ENCODE peak calls at places on chromosomes 2 and 18, in nine cellular contexts. W is colonic mucosa, S is myocyte, M is choroid plexus epithelial cell, I is memory B cell, C is neural progenitor cell, P is left ventricle myocardium superior, D is NCI-H2081, E is cardiac muscle cell. K is an unnamed sample.
A peak's percentile ranks its signal among the peaks of the same experiment; 100 is the strongest.

GRCh38 chr2:126664234-126664633 is 8.3 kb downstream of the GYPC start:
- DNase-seq in W (no peak), S (no peak), M (no peak), I (no peak), C (no peak), P (no peak), D (no peak), E (no peak), K (no peak)

GRCh38 chr2:120775261-120775660 is 39.6 kb downstream of the GLI2 start:
- DNase-seq in W (no peak), S (no peak), M (no peak), I (no peak), C (no peak), P (peak; percentile 10), D (no peak), E (no peak), K (no peak)

GRCh38 chr2:206442854-206443734 is at the start of gene ADAM23:
- DNase-seq in W (peak; percentile 25), S (peak; percentile 67), M (peak; percentile 37), I (peak; percentile 32), C (peak; percentile 92), P (peak; percentile 72), D (peak; percentile 71), E (peak; percentile 74), K (peak; percentile 31)

GRCh38 chr2:115946891-115947290 is 1504.5 kb downstream of the DPP10 start:
- DNase-seq in W (no peak), S (no peak), M (no peak), I (no peak), C (no peak), P (no peak), D (no peak), E (no peak), K (no peak)

GRCh38 chr2:118677546-118677945 is 169.9 kb downstream of the EN1 start:
- DNase-seq in W (no peak), S (no peak), M (no peak), I (no peak), C (no peak), P (no peak), D (no peak), E (no peak), K (no peak)

GRCh38 chr2:217790195-217790594 is 212.6 kb downstream of the TNS1 start:
- DNase-seq in W (no peak), S (no peak), M (no peak), I (no peak), C (no peak), P (no peak), D (no peak), E (no peak), K (no peak)

GRCh38 chr18:12011199-12011961 is 30.1 kb downstream of the IMPA2 start:
- DNase-seq in W (no peak), S (no peak), M (no peak), I (no peak), C (no peak), P (no peak), D (no peak), E (no peak), K (no peak)

GRCh38 chr2:61288070-61288841 is 126.3 kb downstream of the C2orf74 start:
- DNase-seq in W (peak; percentile 36), S (no peak), M (peak; percentile 19), I (no peak), C (no peak), P (no peak), D (no peak), E (no peak), K (peak; percentile 22)

GRCh38 chr2:10591207-10591606 is 98.6 kb downstream of the NOL10 start:
- DNase-seq in W (no peak), S (no peak), M (peak; percentile 58), I (no peak), C (peak; percentile 56), P (no peak), D (no peak), E (no peak), K (peak; percentile 48)

GRCh38 chr2:229205704-229206103 is 65.4 kb downstream of the PID1 start:
- DNase-seq in W (no peak), S (no peak), M (no peak), I (no peak), C (no peak), P (no peak), D (no peak), E (no peak), K (no peak)

GRCh38 chr2:239307221-239307569 is 93.6 kb downstream of the HDAC4 start:
- DNase-seq in W (no peak), S (no peak), M (no peak), I (no peak), C (no peak), P (no peak), D (no peak), E (no peak), K (no peak)

GRCh38 chr2:220785181-220785580 is 786.9 kb downstream of the EPHA4 start:
- DNase-seq in W (no peak), S (no peak), M (no peak), I (no peak), C (no peak), P (no peak), D (peak; percentile 48), E (no peak), K (no peak)

GRCh38 chr2:221943078-221943810 is 355.6 kb downstream of the PAX3 start:
- DNase-seq in W (no peak), S (peak; percentile 69), M (peak; percentile 7), I (no peak), C (no peak), P (no peak), D (no peak), E (no peak), K (peak; percentile 43)

GRCh38 chr18:74652392-74652988 is 54.8 kb downstream of the ZNF407 start:
- DNase-seq in W (no peak), S (peak; percentile 58), M (peak; percentile 81), I (no peak), C (peak; percentile 54), P (no peak), D (peak; percentile 61), E (peak; percentile 65), K (peak; percentile 49)

GRCh38 chr2:136305517-136306192 is 187.7 kb upstream of the CXCR4 start:
- DNase-seq in W (no peak), S (no peak), M (no peak), I (no peak), C (no peak), P (no peak), D (peak; percentile 9), E (no peak), K (no peak)

GRCh38 chr18:75970212-75970611 is 524.8 kb downstream of the ZNF516 start:
- DNase-seq in W (no peak), S (no peak), M (no peak), I (no peak), C (no peak), P (no peak), D (no peak), E (no peak), K (no peak)

GRCh38 chr2:186919272-186919671 is 70.3 kb upstream of the ZSWIM2 start:
- DNase-seq in W (no peak), S (peak; percentile 40), M (peak; percentile 89), I (no peak), C (no peak), P (no peak), D (no peak), E (no peak), K (peak; percentile 71)

GRCh38 chr2:1997409-1997808 is 253.1 kb upstream of the PXDN start:
- DNase-seq in W (no peak), S (no peak), M (peak; percentile 100), I (no peak), C (no peak), P (no peak), D (no peak), E (no peak), K (no peak)

GRCh38 chr18:46152808-46153617 is 48.8 kb downstream of the HAUS1 start:
- DNase-seq in W (no peak), S (peak; percentile 93), M (peak; percentile 8), I (no peak), C (peak; percentile 52), P (no peak), D (no peak), E (peak; percentile 48), K (peak; percentile 31)

GRCh38 chr2:53969285-53970094 is 1.3 kb downstream of the PSME4 start:
- DNase-seq in W (peak; percentile 29), S (peak; percentile 47), M (peak; percentile 74), I (no peak), C (no peak), P (no peak), D (peak; percentile 5), E (no peak), K (peak; percentile 69)

GRCh38 chr18:22983175-22983574 is 50.0 kb downstream of the RBBP8 start:
- DNase-seq in W (no peak), S (peak; percentile 56), M (peak; percentile 78), I (no peak), C (peak; percentile 2), P (no peak), D (no peak), E (peak; percentile 29), K (peak; percentile 69)

GRCh38 chr2:75416420-75417342 is 144.1 kb downstream of the EVA1A start:
- DNase-seq in W (no peak), S (no peak), M (no peak), I (no peak), C (no peak), P (no peak), D (no peak), E (no peak), K (no peak)

GRCh38 chr2:54858021-54858681 is 134.7 kb downstream of the EML6 start:
- DNase-seq in W (no peak), S (no peak), M (peak; percentile 91), I (no peak), C (no peak), P (no peak), D (no peak), E (no peak), K (peak; percentile 31)

GRCh38 chr2:178412047-178412446 is 38.9 kb downstream of the PRKRA start:
- DNase-seq in W (peak; percentile 36), S (no peak), M (no peak), I (no peak), C (no peak), P (no peak), D (no peak), E (no peak), K (no peak)

GRCh38 chr18:52869942-52870907 is 530.2 kb downstream of the DCC start:
- DNase-seq in W (no peak), S (no peak), M (no peak), I (no peak), C (peak; percentile 54), P (no peak), D (no peak), E (peak; percentile 46), K (no peak)

GRCh38 chr2:204984421-204984925 is 439.2 kb downstream of the PARD3B start:
- DNase-seq in W (no peak), S (peak; percentile 30), M (no peak), I (no peak), C (peak; percentile 11), P (no peak), D (no peak), E (no peak), K (peak; percentile 27)

GRCh38 chr2:74845217-74845751 is 11.4 kb downstream of the HK2 start:
- DNase-seq in W (peak; percentile 90), S (peak; percentile 96), M (peak; percentile 91), I (no peak), C (peak; percentile 18), P (peak; percentile 78), D (peak; percentile 18), E (no peak), K (peak; percentile 83)

GRCh38 chr18:23138470-23138869 is 3.2 kb downstream of the CABLES1 start:
- DNase-seq in W (no peak), S (no peak), M (no peak), I (no peak), C (no peak), P (peak; percentile 65), D (no peak), E (peak; percentile 95), K (no peak)

GRCh38 chr2:42463570-42463969 is 30.2 kb downstream of the KCNG3 start:
- DNase-seq in W (no peak), S (no peak), M (no peak), I (no peak), C (no peak), P (no peak), D (no peak), E (no peak), K (no peak)

GRCh38 chr2:58089081-58089480 is 42.5 kb downstream of the VRK2 start:
- DNase-seq in W (no peak), S (no peak), M (no peak), I (no peak), C (no peak), P (no peak), D (no peak), E (no peak), K (peak; percentile 6)

GRCh38 chr2:227653419-227653818 is 13.2 kb upstream of the SCYGR5 start:
- DNase-seq in W (no peak), S (peak; percentile 3), M (peak; percentile 33), I (no peak), C (no peak), P (no peak), D (no peak), E (no peak), K (peak; percentile 38)

K was measured in AG10803.